ENCODE peak calls at places on chromosomes 12 and 14, in seven cellular contexts. I is CD4-positive, alpha-beta T cell; X is progenitor cell of endocrine pancreas; R is glutamatergic neuron; F is mammary epithelial cell; K is CD8-positive, alpha-beta T cell; M is PC-3. T is an unnamed sample.

GRCh38 chr12:120381752-120382419 is 12.9 kb upstream of the MSI1 start:
- DNase-seq in I (no peak), X (no peak), R (no peak), F (no peak), K (no peak), M (no peak), T (no peak)

GRCh38 chr12:93156091-93156490 is 221.6 kb upstream of the NUDT4 start:
- DNase-seq in I (no peak), X (no peak), R (no peak), F (no peak), K (no peak), M (no peak), T (no peak)

GRCh38 chr12:27194644-27195043 is 49.4 kb upstream of the STK38L start:
- DNase-seq in I (no peak), X (no peak), R (no peak), F (no peak), K (no peak), M (no peak), T (no peak)

GRCh38 chr12:132556801-132557200 is 53.6 kb downstream of the LRCOL1 start:
- DNase-seq in I (no peak), X (no peak), R (no peak), F (no peak), K (no peak), M (no peak), T (no peak)

GRCh38 chr14:101078892-101079221 is 175.3 kb upstream of the RTL1 start:
- DNase-seq in I (no peak), X (no peak), R (no peak), F (no peak), K (no peak), M (no peak), T (no peak)

GRCh38 chr14:64338616-64339316 is 44.6 kb upstream of the ESR2 start:
- DNase-seq in I (peak), X (peak), R (peak), F (peak), K (peak), M (peak), T (peak)

GRCh38 chr12:68962855-68963455 is 30.0 kb upstream of the CPM start:
- DNase-seq in I (no peak), X (no peak), R (no peak), F (no peak), K (no peak), M (no peak), T (no peak)

GRCh38 chr12:124515981-124516380 is 51.4 kb downstream of the NCOR2 start:
- DNase-seq in I (no peak), X (no peak), R (no peak), F (no peak), K (no peak), M (no peak), T (no peak)

GRCh38 chr12:89166525-89166934 is 185.8 kb downstream of the DUSP6 start:
- DNase-seq in I (no peak), X (no peak), R (no peak), F (peak), K (no peak), M (peak), T (no peak)

GRCh38 chr14:61503167-61503801 is 181.9 kb downstream of the PRKCH start:
- DNase-seq in I (peak), X (no peak), R (no peak), F (peak), K (peak), M (no peak), T (no peak)

GRCh38 chr12:39619316-39619659 is 315 bp downstream of the ABCD2 start:
- DNase-seq in I (no peak), X (no peak), R (peak), F (no peak), K (peak), M (no peak), T (no peak)

GRCh38 chr12:76489737-76490136 is 69.8 kb downstream of the OSBPL8 start:
- DNase-seq in I (no peak), X (no peak), R (no peak), F (no peak), K (no peak), M (peak), T (no peak)

GRCh38 chr12:100794441-100795192 is at the start of gene ANO4:
- DNase-seq in I (no peak), X (no peak), R (peak), F (peak), K (no peak), M (no peak), T (no peak)

GRCh38 chr12:102917026-102917787 is at the start of gene PAH:
- DNase-seq in I (no peak), X (peak), R (no peak), F (no peak), K (peak), M (no peak), T (no peak)

GRCh38 chr12:48119078-48119833 is at the start of gene PFKM:
- DNase-seq in I (peak), X (peak), R (peak), F (peak), K (peak), M (peak), T (peak)

GRCh38 chr12:130428116-130428515 is 90.4 kb downstream of the PIWIL1 start:
- DNase-seq in I (no peak), X (no peak), R (no peak), F (no peak), K (no peak), M (no peak), T (no peak)

GRCh38 chr14:48563465-48563864 is 888.1 kb upstream of the MDGA2 start:
- DNase-seq in I (no peak), X (no peak), R (no peak), F (peak), K (no peak), M (peak), T (no peak)

GRCh38 chr12:62581288-62582064 is 114.8 kb downstream of the MON2 start:
- DNase-seq in I (no peak), X (no peak), R (no peak), F (peak), K (no peak), M (peak), T (no peak)

GRCh38 chr12:56119361-56119796 is 1.3 kb downstream of the ZC3H10 start:
- DNase-seq in I (peak), X (peak), R (peak), F (peak), K (peak), M (peak), T (peak)

GRCh38 chr12:10196210-10196609 is 16.5 kb upstream of the GABARAPL1 start:
- DNase-seq in I (no peak), X (no peak), R (no peak), F (no peak), K (no peak), M (no peak), T (no peak)

GRCh38 chr14:93880025-93880820 is 46.9 kb upstream of the FAM181A start:
- DNase-seq in I (no peak), X (no peak), R (no peak), F (no peak), K (no peak), M (no peak), T (no peak)

GRCh38 chr12:110540048-110540447 is 37.9 kb downstream of the RAD9B start:
- DNase-seq in I (no peak), X (no peak), R (no peak), F (no peak), K (no peak), M (peak), T (no peak)

GRCh38 chr12:116106870-116107269 is 170.6 kb downstream of the MED13L start:
- DNase-seq in I (no peak), X (no peak), R (no peak), F (no peak), K (no peak), M (no peak), T (no peak)

GRCh38 chr12:25976289-25976688 is 17.8 kb downstream of the RASSF8 start:
- DNase-seq in I (no peak), X (no peak), R (no peak), F (no peak), K (no peak), M (no peak), T (no peak)

GRCh38 chr14:68476212-68476964 is 316.5 kb downstream of the ZFP36L1 start:
- DNase-seq in I (no peak), X (no peak), R (no peak), F (peak), K (no peak), M (peak), T (no peak)

GRCh38 chr12:103647267-103647666 is 60.2 kb downstream of the STAB2 start:
- DNase-seq in I (no peak), X (no peak), R (no peak), F (peak), K (no peak), M (peak), T (no peak)

GRCh38 chr14:67744057-67744456 is 42.4 kb downstream of the RDH12 start:
- DNase-seq in I (no peak), X (no peak), R (no peak), F (no peak), K (no peak), M (no peak), T (no peak)

GRCh38 chr14:54023027-54023426 is 66.4 kb upstream of the BMP4 start:
- DNase-seq in I (no peak), X (no peak), R (no peak), F (no peak), K (no peak), M (no peak), T (no peak)

GRCh38 chr12:6059221-6059620 is 65.2 kb downstream of the VWF start:
- DNase-seq in I (no peak), X (no peak), R (no peak), F (no peak), K (no peak), M (no peak), T (no peak)

GRCh38 chr14:65237023-65237814 is 134.9 kb upstream of the MAX start:
- DNase-seq in I (no peak), X (no peak), R (no peak), F (no peak), K (no peak), M (no peak), T (no peak)

GRCh38 chr12:92444763-92445162 is 258.0 kb upstream of the PLEKHG7 start:
- DNase-seq in I (no peak), X (no peak), R (no peak), F (no peak), K (no peak), M (no peak), T (no peak)

GRCh38 chr12:105317942-105318614 is 12.4 kb upstream of the C12orf75 start:
- DNase-seq in I (no peak), X (no peak), R (no peak), F (no peak), K (no peak), M (no peak), T (no peak)

GRCh38 chr12:87796961-87797516 is 232.2 kb downstream of the C12orf50 start:
- DNase-seq in I (no peak), X (no peak), R (no peak), F (no peak), K (no peak), M (peak), T (no peak)

GRCh38 chr14:60758875-60759274 is 24.3 kb downstream of the MNAT1 start:
- DNase-seq in I (no peak), X (no peak), R (no peak), F (no peak), K (no peak), M (no peak), T (no peak)

GRCh38 chr12:121441555-121441954 is 41.6 kb downstream of the RNF34 start:
- DNase-seq in I (no peak), X (no peak), R (no peak), F (no peak), K (no peak), M (peak), T (no peak)
- TF ChIP-seq CTCF in I (no peak), X (no peak), R (no peak), F (no peak), K (no peak), M (peak), T (no peak)

DNA sequence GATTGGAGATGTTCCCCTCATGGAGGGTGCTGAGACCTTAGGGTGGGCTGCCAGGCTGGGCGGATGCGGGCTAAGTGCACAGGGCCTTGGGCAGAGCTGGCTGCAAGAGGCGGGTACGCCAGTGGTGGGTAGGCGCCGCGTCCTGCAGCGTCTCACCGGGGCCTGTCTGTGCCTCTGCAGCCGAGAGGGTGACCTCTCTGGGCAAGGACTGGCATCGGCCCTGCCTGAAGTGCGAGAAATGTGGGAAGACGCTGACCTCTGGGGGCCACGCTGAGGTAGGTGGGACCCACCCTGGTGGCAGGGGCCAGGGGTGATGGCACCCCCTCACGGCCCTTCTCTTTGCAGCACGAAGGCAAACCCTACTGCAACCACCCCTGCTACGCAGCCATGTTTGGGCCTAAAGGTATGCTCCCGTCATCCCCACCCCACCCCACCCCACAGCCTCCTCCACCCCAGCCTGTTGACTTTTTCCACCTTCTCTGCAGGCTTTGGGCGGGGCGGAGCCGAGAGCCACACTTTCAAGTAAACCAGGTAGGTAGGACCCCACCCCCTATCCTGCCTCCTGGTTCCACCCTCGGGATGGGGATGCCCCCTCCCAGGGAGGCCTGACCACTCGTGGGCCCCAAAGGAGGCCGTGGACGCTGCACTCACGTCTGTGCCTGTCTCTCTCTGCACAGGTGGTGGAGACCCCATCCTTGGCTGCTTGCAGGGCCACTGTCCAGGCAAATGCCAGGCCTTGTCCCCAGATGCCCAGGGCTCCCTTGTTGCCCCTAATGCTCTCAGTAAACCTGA is 1.5 kb downstream of the CRIP1 start:
- DNase-seq in I (no peak), X (no peak), R (no peak), F (no peak), K (no peak), M (no peak), T (no peak)
- TF ChIP-seq CTCF in I (no peak), X (no peak), R (no peak), F (no peak), K (no peak), M (no peak), T (no peak)

DNA sequence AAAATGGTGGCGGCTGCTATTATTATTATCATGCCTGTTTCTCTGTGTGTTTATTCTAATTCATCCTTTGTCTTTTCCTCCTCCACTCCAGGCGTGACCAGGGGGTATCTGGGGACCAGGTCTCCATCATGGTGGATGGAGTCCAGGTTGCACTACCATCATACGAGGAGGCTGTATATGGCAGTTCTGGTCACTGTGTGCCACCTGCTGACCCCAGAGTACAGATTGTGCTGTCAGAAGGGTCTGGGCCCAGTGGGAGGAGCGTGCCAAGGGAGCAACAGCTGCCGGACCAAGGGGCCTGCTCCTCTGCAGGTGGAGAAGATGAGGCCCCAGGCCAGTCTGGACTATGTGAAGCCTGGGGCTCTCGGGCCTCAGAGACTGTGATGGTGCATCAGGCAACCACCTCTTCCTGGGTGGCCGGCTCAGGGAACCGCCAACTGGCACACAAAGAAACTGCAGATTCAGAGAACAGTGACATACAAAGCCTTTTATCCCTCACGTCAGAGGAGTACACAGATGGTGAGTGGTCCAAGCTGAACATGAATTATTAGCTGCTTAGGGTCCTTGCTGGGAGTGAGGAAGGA is 58.3 kb upstream of the SRSF5 start:
- DNase-seq in I (no peak), X (no peak), R (peak), F (no peak), K (no peak), M (peak), T (no peak)
- TF ChIP-seq CTCF in I (peak), X (peak), R (no peak), F (peak), K (no peak), M (peak), T (peak)

DNA sequence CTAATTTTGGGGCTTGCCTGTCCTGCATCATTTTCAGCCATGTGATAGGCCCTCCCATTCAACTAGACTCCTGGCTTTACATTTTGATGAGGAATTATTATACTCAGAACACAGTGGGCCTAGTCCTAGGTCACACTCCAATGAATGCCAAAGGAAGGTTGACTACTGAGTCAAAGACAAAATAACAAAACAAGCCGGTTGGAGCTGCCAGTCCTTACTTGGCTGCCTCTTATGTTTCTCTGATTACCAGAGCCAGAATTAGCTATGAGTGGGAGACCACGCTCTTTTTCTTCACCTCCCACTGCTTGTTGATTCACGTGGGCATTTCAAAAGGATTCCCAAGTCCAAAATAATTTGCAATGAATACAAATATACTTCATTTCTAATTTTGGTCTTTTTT is 78.1 kb upstream of the USP44 start:
- DNase-seq in I (no peak), X (no peak), R (no peak), F (no peak), K (no peak), M (no peak), T (no peak)
- TF ChIP-seq CTCF in I (no peak), X (no peak), R (no peak), F (no peak), K (no peak), M (no peak), T (no peak)

GRCh38 chr12:83827860-83828259 is 1084.7 kb downstream of the SLC6A15 start:
- DNase-seq in I (no peak), X (no peak), R (peak), F (no peak), K (no peak), M (peak), T (no peak)
- TF ChIP-seq CTCF in I (no peak), X (no peak), R (no peak), F (no peak), K (no peak), M (peak), T (peak)